ENCODE peak calls at places on chromosomes 16 and 17, in eight cellular contexts. O, U, N, A, P, F, C and M are unnamed samples.

GRCh38 chr17:39631403-39631802 is 4.7 kb downstream of the PPP1R1B start:
- DNase-seq in A (no peak), C (no peak), N (peak; percentile 67), F (no peak), U (no peak), P (peak; percentile 53), O (no peak), M (no peak)

GRCh38 chr16:27749946-27750345 is 200.0 kb downstream of the KATNIP start:
- DNase-seq in U (no peak), N (no peak), P (no peak), F (no peak), C (no peak), A (no peak), O (no peak), M (no peak)

GRCh38 chr17:31908386-31908785 is 6.9 kb upstream of the UTP6 start:
- DNase-seq in O (no peak), C (no peak), F (no peak), U (no peak), A (no peak), N (no peak), P (no peak), M (no peak)

GRCh38 chr17:1162116-1162855 is 17.5 kb downstream of the ABR start:
- DNase-seq in A (no peak), N (no peak), U (no peak), F (no peak), P (no peak), C (no peak), O (no peak), M (no peak)

GRCh38 chr17:55588858-55589257 is 77.6 kb upstream of the SMIM36 start:
- DNase-seq in A (no peak), C (peak; percentile 36), P (no peak), N (no peak), O (no peak), F (no peak), U (no peak), M (no peak)

GRCh38 chr16:81866820-81867440 is 87.8 kb downstream of the PLCG2 start:
- DNase-seq in A (peak; percentile 65), U (no peak), C (peak; percentile 60), N (peak; percentile 30), P (peak; percentile 64), O (peak; percentile 77), F (peak; percentile 72), M (no peak)

GRCh38 chr17:60077672-60078519 is 825 bp downstream of the HEATR6 start:
- DNase-seq in P (no peak), A (no peak), F (no peak), O (no peak), U (no peak), N (no peak), C (no peak), M (no peak)

GRCh38 chr17:17154981-17155380 is 51.2 kb downstream of the PLD6 start:
- DNase-seq in N (no peak), U (no peak), A (no peak), F (no peak), P (no peak), O (no peak), C (no peak), M (no peak)

GRCh38 chr17:77332981-77333685 is 192.4 kb downstream of the SEC14L1 start:
- DNase-seq in P (peak; percentile 19), A (no peak), N (no peak), C (no peak), U (no peak), O (peak; percentile 10), F (peak; percentile 59), M (no peak)

GRCh38 chr16:14309906-14310305 is 238.8 kb downstream of the MRTFB start:
- DNase-seq in C (no peak), A (no peak), O (no peak), F (no peak), P (no peak), N (no peak), U (peak; percentile 73), M (no peak)

GRCh38 chr16:71883193-71883848 is 661 bp downstream of the ZNF821 start:
- DNase-seq in U (peak; percentile 31), A (peak; percentile 40), O (peak; percentile 60), C (peak; percentile 38), N (peak; percentile 24), P (no peak), F (no peak), M (no peak)

GRCh38 chr16:29811170-29811895 is 660 bp upstream of the PRRT2 start:
- DNase-seq in N (peak; percentile 98), C (peak; percentile 94), U (peak; percentile 97), O (peak; percentile 97), A (peak; percentile 98), P (peak; percentile 96), F (peak; percentile 94), M (peak; percentile 98)

GRCh38 chr17:77723071-77723908 is 235.2 kb upstream of the TNRC6C start:
- DNase-seq in A (no peak), C (no peak), U (no peak), P (peak; percentile 15), O (no peak), F (peak; percentile 50), N (no peak), M (peak; percentile 64)

GRCh38 chr17:8619294-8619693 is 11.2 kb downstream of the MYH10 start:
- DNase-seq in P (no peak), C (no peak), N (no peak), A (no peak), O (no peak), F (no peak), U (no peak), M (no peak)

GRCh38 chr17:68738044-68738443 is 136.9 kb upstream of the FAM20A start:
- DNase-seq in F (no peak), A (peak; percentile 47), U (no peak), O (no peak), C (no peak), N (no peak), P (no peak), M (no peak)

GRCh38 chr17:45171338-45172231 is 9.9 kb downstream of the HEXIM2 start:
- DNase-seq in U (peak; percentile 96), N (peak; percentile 71), A (peak; percentile 63), C (no peak), P (peak; percentile 76), F (peak; percentile 83), O (peak; percentile 26), M (no peak)

DNA sequence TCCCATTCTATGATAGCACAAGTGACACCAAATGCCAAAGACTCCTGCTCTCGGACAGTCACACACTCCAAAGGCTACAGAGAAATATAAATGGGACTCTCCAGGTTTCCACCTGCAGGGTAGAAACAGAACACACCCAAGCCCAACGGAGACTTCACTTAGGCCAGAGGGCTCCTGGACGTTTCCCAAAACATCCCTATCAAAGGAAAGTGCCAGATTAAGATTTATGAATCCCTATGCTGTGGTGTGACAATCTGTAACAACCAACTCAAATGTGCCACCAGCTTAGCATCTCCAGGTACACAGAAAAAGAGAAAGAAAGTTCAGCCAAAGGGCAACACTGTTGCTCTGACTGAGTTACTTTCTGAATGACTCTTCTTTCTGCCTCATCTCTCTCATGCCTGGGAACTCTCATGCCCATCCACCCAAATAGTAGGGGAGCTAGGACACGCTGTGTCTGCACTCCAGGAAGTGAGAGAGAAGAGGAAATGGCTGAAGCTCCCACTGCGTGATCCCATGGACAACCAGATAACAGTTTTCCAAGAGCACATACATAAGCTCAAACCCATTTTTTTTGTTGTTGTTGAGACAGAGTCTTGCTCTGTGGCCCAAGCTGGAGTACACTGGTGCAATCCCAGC is 49.7 kb downstream of the SMG6 start:
- DNase-seq in P (no peak), O (no peak), A (no peak), U (no peak), C (no peak), N (no peak), F (no peak), M (no peak)
- TF ChIP-seq POLR2A in P (no peak), O (no peak), A (no peak), U (no peak), C (no peak), N (no peak), F (no peak), M (no peak)

GRCh38 chr17:80396680-80397387 is 18.1 kb upstream of the ENDOV start:
- DNase-seq in O (no peak), F (no peak), C (no peak), A (no peak), U (no peak), N (no peak), P (no peak), M (no peak)

GRCh38 chr17:80394629-80395216 is 20.2 kb upstream of the ENDOV start:
- DNase-seq in U (no peak), O (no peak), F (no peak), A (no peak), P (no peak), N (no peak), C (no peak), M (no peak)

GRCh38 chr17:80393961-80394360 is 21.0 kb upstream of the ENDOV start:
- DNase-seq in F (no peak), P (no peak), U (no peak), A (no peak), N (no peak), O (no peak), C (no peak), M (no peak)

GRCh38 chr17:80395402-80396151 is 19.4 kb upstream of the ENDOV start:
- DNase-seq in N (no peak), U (no peak), C (no peak), O (no peak), A (no peak), P (no peak), F (no peak), M (no peak)

DNA sequence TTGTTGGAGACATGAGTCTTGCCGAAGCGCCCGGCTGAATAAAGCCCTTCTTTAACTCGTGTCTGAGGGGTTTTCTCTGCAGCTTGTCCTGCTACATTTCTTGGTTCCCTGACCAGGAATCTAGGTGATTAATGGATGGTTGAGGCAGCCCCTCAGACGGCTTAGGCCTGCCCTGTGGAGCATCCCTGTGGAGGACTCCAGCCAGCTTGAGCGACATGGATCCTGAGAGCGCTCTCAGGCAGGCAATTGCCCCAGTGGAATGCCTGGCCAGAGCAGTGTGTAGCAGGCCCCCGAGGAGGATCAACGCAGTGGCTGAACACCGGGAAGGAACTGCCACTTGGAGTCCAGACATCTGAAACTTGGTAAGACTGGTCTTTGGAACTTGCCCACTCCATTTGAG is 17.3 kb upstream of the ENDOV start:
- DNase-seq in P (no peak), U (no peak), O (no peak), A (no peak), C (no peak), F (no peak), N (no peak), M (no peak)
- TF ChIP-seq CTCF in P (no peak), U (no peak), O (no peak), A (no peak), C (no peak), F (no peak), N (no peak), M (no peak)

DNA sequence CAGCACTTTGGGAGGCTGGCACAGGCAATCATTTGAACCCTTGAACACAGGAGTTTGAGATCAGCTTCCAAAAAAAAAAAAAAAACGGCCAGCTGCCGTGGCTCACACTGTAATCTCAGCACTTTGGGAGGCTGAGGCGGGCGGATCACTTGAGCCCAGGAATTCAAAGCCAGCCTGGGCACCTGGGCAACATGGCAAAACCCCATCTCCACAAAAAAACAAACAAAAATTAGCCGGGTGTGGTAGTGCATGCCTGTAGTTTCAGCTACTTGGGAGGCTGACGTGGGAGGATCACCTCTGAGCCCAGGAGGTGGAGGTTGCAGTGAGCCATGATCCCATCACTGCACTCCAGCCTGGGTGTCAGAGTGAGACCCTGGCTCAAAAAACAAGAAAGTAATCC is 39.0 kb downstream of the GRB2 start:
- DNase-seq in A (no peak), N (peak; percentile 41), U (no peak), P (no peak), F (no peak), O (no peak), C (no peak), M (no peak)
- H3K4me1 ChIP-seq in A (peaks cover 8% of the 10 kb centered on the region), N (peaks cover 55% of the 10 kb centered on the region), U (peaks cover 72% of the 10 kb centered on the region), P (no peaks in the 10 kb centered on the region), F (peaks cover 29% of the 10 kb centered on the region), O (peaks cover 78% of the 10 kb centered on the region), C (peaks cover 11% of the 10 kb centered on the region), M (peaks cover 75% of the 10 kb centered on the region)

GRCh38 chr16:25596194-25596593 is 95.6 kb upstream of the HS3ST4 start:
- DNase-seq in C (no peak), O (no peak), A (no peak), U (no peak), N (no peak), P (no peak), F (no peak), M (peak; percentile 39)
- TF ChIP-seq POLR2A in C (no peak), O (no peak), A (no peak), U (no peak), N (no peak), P (no peak), F (no peak), M (no peak)